ENCODE peak calls at places on chromosomes 16 and 17, in six cellular contexts. J, K, F, X, Z and N are unnamed samples.

GRCh38 chr16:67884684-67885083 is at the start of gene NRN1L:
- DNase-seq in J (no peak), K (no peak), F (peak), X (no peak), Z (peak), N (no peak)

GRCh38 chr17:13736915-13737314 is 135.2 kb upstream of the HS3ST3A1 start:
- DNase-seq in J (no peak), K (no peak), F (no peak), X (no peak), Z (no peak), N (no peak)

GRCh38 chr17:17387461-17388362 is 84.5 kb downstream of the NT5M start:
- DNase-seq in J (no peak), K (no peak), F (peak), X (no peak), Z (no peak), N (no peak)

GRCh38 chr17:27244481-27245223 is 49.3 kb upstream of the WSB1 start:
- DNase-seq in J (no peak), K (no peak), F (no peak), X (no peak), Z (peak), N (no peak)

GRCh38 chr17:4547118-4547906 is 7.9 kb downstream of the MYBBP1A start:
- DNase-seq in J (no peak), K (no peak), F (no peak), X (peak), Z (no peak), N (no peak)

GRCh38 chr16:30551781-30552180 is 6.4 kb downstream of the ZNF764 start:
- DNase-seq in J (no peak), K (peak), F (no peak), X (peak), Z (no peak), N (no peak)

GRCh38 chr17:62807812-62808575 is at the start of gene MARCHF10:
- DNase-seq in J (peak), K (peak), F (peak), X (no peak), Z (no peak), N (peak)

GRCh38 chr16:68823401-68823800 is 19.9 kb upstream of the TANGO6 start:
- DNase-seq in J (no peak), K (no peak), F (no peak), X (no peak), Z (peak), N (no peak)

GRCh38 chr16:13021996-13022395 is 120.6 kb downstream of the SHISA9 start:
- DNase-seq in J (no peak), K (no peak), F (no peak), X (no peak), Z (no peak), N (no peak)

GRCh38 chr16:67260426-67261063 is 11.8 kb downstream of the SLC9A5 start:
- DNase-seq in J (no peak), K (no peak), F (peak), X (no peak), Z (peak), N (no peak)

GRCh38 chr17:82718986-82719685 is 2.6 kb downstream of the FN3KRP start:
- DNase-seq in J (no peak), K (no peak), F (peak), X (no peak), Z (no peak), N (no peak)

GRCh38 chr17:35256629-35257028 is 13.8 kb downstream of the SLFN5 start:
- DNase-seq in J (no peak), K (no peak), F (peak), X (no peak), Z (no peak), N (no peak)

GRCh38 chr17:76556759-76557367 is 17.0 kb downstream of the PRCD start:
- DNase-seq in J (no peak), K (no peak), F (no peak), X (peak), Z (peak), N (no peak)

GRCh38 chr17:35519442-35519841 is 18.0 kb downstream of the SLFN12L start:
- DNase-seq in J (no peak), K (no peak), F (peak), X (no peak), Z (no peak), N (no peak)

GRCh38 chr16:1772908-1773702 is at the start of gene MRPS34:
- DNase-seq in J (peak), K (peak), F (peak), X (peak), Z (peak), N (peak)

GRCh38 chr17:82859431-82860403 is 19.9 kb upstream of the ZNF750 start:
- DNase-seq in J (peak), K (no peak), F (no peak), X (peak), Z (no peak), N (peak)

GRCh38 chr17:63082273-63082861 is 116.3 kb downstream of the TANC2 start:
- DNase-seq in J (no peak), K (no peak), F (no peak), X (no peak), Z (peak), N (no peak)

GRCh38 chr17:7988750-7989178 is 13.7 kb upstream of the GUCY2D start:
- DNase-seq in J (no peak), K (no peak), F (peak), X (no peak), Z (peak), N (no peak)